ENCODE peak calls at places on chromosomes 5 and 9, in six cellular contexts. One of them, this sample, is unnamed.

GRCh38 chr5:55692106-55692417 is 20.1 kb downstream of the SLC38A9 start:
- DNase-seq in GM12864: no peak
- DNase-seq in PC-3: no peak
- DNase-seq in cardiac fibroblast: no peak
- DNase-seq in HFF-Myc: no peak
- DNase-seq in colonic mucosa: no peak
- DNase-seq in this sample: no peak

GRCh38 chr5:35185518-35185917 is 44.8 kb downstream of the PRLR start:
- DNase-seq in cardiac fibroblast: no peak
- DNase-seq in colonic mucosa: peak; percentile 57
- DNase-seq in GM12864: no peak
- DNase-seq in PC-3: no peak
- DNase-seq in HFF-Myc: no peak
- DNase-seq in this sample: no peak

GRCh38 chr9:9820411-9820810 is 792.4 kb downstream of the PTPRD start:
- DNase-seq in PC-3: no peak
- DNase-seq in cardiac fibroblast: no peak
- DNase-seq in HFF-Myc: no peak
- DNase-seq in colonic mucosa: no peak
- DNase-seq in GM12864: no peak
- DNase-seq in this sample: peak; percentile 6

GRCh38 chr9:7802666-7803065 is 3.1 kb upstream of the DMAC1 start:
- DNase-seq in cardiac fibroblast: peak; percentile 33
- DNase-seq in GM12864: no peak
- DNase-seq in HFF-Myc: no peak
- DNase-seq in PC-3: peak; percentile 23
- DNase-seq in colonic mucosa: no peak
- DNase-seq in this sample: peak; percentile 7

GRCh38 chr9:37911271-37911681 is 7.3 kb upstream of the SLC25A51 start:
- DNase-seq in cardiac fibroblast: no peak
- DNase-seq in GM12864: no peak
- DNase-seq in colonic mucosa: no peak
- DNase-seq in PC-3: no peak
- DNase-seq in HFF-Myc: no peak
- DNase-seq in this sample: peak; percentile 24

GRCh38 chr9:100427366-100428263 is 672 bp downstream of the MSANTD3 start:
- DNase-seq in colonic mucosa: peak; percentile 62
- DNase-seq in cardiac fibroblast: peak; percentile 79
- DNase-seq in PC-3: peak; percentile 53
- DNase-seq in GM12864: no peak
- DNase-seq in HFF-Myc: no peak
- DNase-seq in this sample: peak; percentile 69

GRCh38 chr5:55914971-55915370 is 63.8 kb downstream of the IL31RA start:
- DNase-seq in colonic mucosa: peak; percentile 2
- DNase-seq in GM12864: no peak
- DNase-seq in cardiac fibroblast: no peak
- DNase-seq in HFF-Myc: no peak
- DNase-seq in PC-3: no peak
- DNase-seq in this sample: no peak

GRCh38 chr5:170220196-170220595 is 12.6 kb upstream of the C5orf58 start:
- DNase-seq in GM12864: no peak
- DNase-seq in PC-3: no peak
- DNase-seq in colonic mucosa: no peak
- DNase-seq in cardiac fibroblast: no peak
- DNase-seq in HFF-Myc: no peak
- DNase-seq in this sample: no peak

GRCh38 chr9:37582548-37583157 is 6.5 kb upstream of the FBXO10 start:
- DNase-seq in GM12864: no peak
- DNase-seq in HFF-Myc: no peak
- DNase-seq in PC-3: peak; percentile 67
- DNase-seq in colonic mucosa: no peak
- DNase-seq in cardiac fibroblast: peak; percentile 85
- DNase-seq in this sample: peak; percentile 88

GRCh38 chr5:158200624-158201023 is 341.7 kb upstream of the CLINT1 start:
- DNase-seq in GM12864: no peak
- DNase-seq in cardiac fibroblast: no peak
- DNase-seq in colonic mucosa: no peak
- DNase-seq in PC-3: peak; percentile 16
- DNase-seq in HFF-Myc: no peak
- DNase-seq in this sample: no peak

GRCh38 chr5:114789773-114790402 is 379.8 kb downstream of the TRIM36 start:
- DNase-seq in GM12864: no peak
- DNase-seq in PC-3: peak; percentile 51
- DNase-seq in HFF-Myc: no peak
- DNase-seq in cardiac fibroblast: peak; percentile 44
- DNase-seq in colonic mucosa: no peak
- DNase-seq in this sample: peak; percentile 7

GRCh38 chr9:106084702-106085101 is 390.4 kb downstream of the TMEM38B start:
- DNase-seq in GM12864: no peak
- DNase-seq in colonic mucosa: no peak
- DNase-seq in PC-3: no peak
- DNase-seq in cardiac fibroblast: no peak
- DNase-seq in HFF-Myc: no peak
- DNase-seq in this sample: no peak

GRCh38 chr5:145762833-145763232 is 72.3 kb downstream of the PRELID2 start:
- DNase-seq in colonic mucosa: no peak
- DNase-seq in GM12864: no peak
- DNase-seq in HFF-Myc: no peak
- DNase-seq in cardiac fibroblast: no peak
- DNase-seq in PC-3: no peak
- DNase-seq in this sample: no peak

GRCh38 chr9:112076814-112077213 is 98.3 kb downstream of the SUSD1 start:
- DNase-seq in HFF-Myc: no peak
- DNase-seq in cardiac fibroblast: no peak
- DNase-seq in GM12864: no peak
- DNase-seq in colonic mucosa: peak; percentile 9
- DNase-seq in PC-3: no peak
- DNase-seq in this sample: no peak
- H3K4me3 ChIP-seq in HFF-Myc: no peak overlapping the region
- H3K4me3 ChIP-seq in cardiac fibroblast: no peak overlapping the region
- H3K4me3 ChIP-seq in GM12864: no peak overlapping the region
- H3K4me3 ChIP-seq in colonic mucosa: no peak overlapping the region
- H3K4me3 ChIP-seq in PC-3: no peak overlapping the region
- H3K4me3 ChIP-seq in this sample: no peak overlapping the region

GRCh38 chr9:2469681-2470141 is 151.9 kb upstream of the VLDLR start:
- DNase-seq in PC-3: peak; percentile 41
- DNase-seq in GM12864: no peak
- DNase-seq in HFF-Myc: peak; percentile 59
- DNase-seq in cardiac fibroblast: peak; percentile 32
- DNase-seq in colonic mucosa: peak; percentile 27
- DNase-seq in this sample: peak; percentile 47
- TF ChIP-seq CTCF in PC-3: peak; percentile 40
- TF ChIP-seq CTCF in GM12864: no peak
- TF ChIP-seq CTCF in HFF-Myc: no peak
- TF ChIP-seq CTCF in cardiac fibroblast: no peak
- TF ChIP-seq CTCF in colonic mucosa: no peak
- TF ChIP-seq CTCF in this sample: no peak

GRCh38 chr9:447230-448025 is 232.8 kb downstream of the DOCK8 start:
- DNase-seq in HFF-Myc: peak; percentile 10
- DNase-seq in GM12864: no peak
- DNase-seq in cardiac fibroblast: peak; percentile 43
- DNase-seq in colonic mucosa: peak; percentile 34
- DNase-seq in PC-3: peak; percentile 90
- DNase-seq in this sample: no peak
- H3K4me3 ChIP-seq in HFF-Myc: no peak overlapping the region
- H3K4me3 ChIP-seq in GM12864: no peak overlapping the region
- H3K4me3 ChIP-seq in cardiac fibroblast: no peak overlapping the region
- H3K4me3 ChIP-seq in colonic mucosa: no peak overlapping the region
- H3K4me3 ChIP-seq in PC-3: peak overlapping the region; percentile 44
- H3K4me3 ChIP-seq in this sample: no peak overlapping the region

GRCh38 chr5:135729582-135729879 is 104.9 kb upstream of the SLC25A48 start:
- DNase-seq in HFF-Myc: no peak
- DNase-seq in GM12864: no peak
- DNase-seq in PC-3: peak; percentile 6
- DNase-seq in cardiac fibroblast: no peak
- DNase-seq in colonic mucosa: no peak
- DNase-seq in this sample: no peak
- TF ChIP-seq CTCF in HFF-Myc: no peak
- TF ChIP-seq CTCF in GM12864: no peak
- TF ChIP-seq CTCF in PC-3: peak; percentile 28
- TF ChIP-seq CTCF in cardiac fibroblast: peak; percentile 5
- TF ChIP-seq CTCF in colonic mucosa: peak; percentile 34
- TF ChIP-seq CTCF in this sample: no peak

DNA sequence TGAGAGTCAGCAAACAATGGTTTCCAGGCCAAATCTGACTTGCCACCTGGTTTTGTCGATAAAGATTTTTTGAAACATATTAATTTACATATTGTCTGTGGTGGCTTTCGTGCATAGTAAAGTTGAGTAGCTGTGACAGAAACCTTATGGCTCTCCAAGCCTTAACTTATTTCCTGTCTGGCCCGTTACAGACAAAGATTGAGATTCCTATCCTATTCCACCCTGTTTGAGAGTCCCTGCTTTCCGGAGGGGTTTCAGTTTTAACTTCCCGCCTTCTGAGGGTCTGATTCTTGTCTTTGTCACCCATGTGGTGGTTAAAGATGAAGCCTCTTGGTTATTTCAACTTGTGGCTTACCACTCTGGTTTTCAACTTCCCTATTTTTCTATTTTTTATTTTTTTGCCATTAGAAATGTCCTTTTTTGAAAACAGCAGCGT is 11.4 kb downstream of the OTULIN start:
- DNase-seq in colonic mucosa: no peak
- DNase-seq in GM12864: no peak
- DNase-seq in HFF-Myc: no peak
- DNase-seq in PC-3: no peak
- DNase-seq in cardiac fibroblast: no peak
- DNase-seq in this sample: peak; percentile 15
- H3K4me3 ChIP-seq in colonic mucosa: no peak overlapping the region
- H3K4me3 ChIP-seq in GM12864: peak overlapping the region; percentile 34
- H3K4me3 ChIP-seq in HFF-Myc: no peak overlapping the region
- H3K4me3 ChIP-seq in PC-3: no peak overlapping the region
- H3K4me3 ChIP-seq in cardiac fibroblast: no peak overlapping the region
- H3K4me3 ChIP-seq in this sample: no peak overlapping the region

GRCh38 chr9:117887941-117888340 is 183.7 kb downstream of the TLR4 start:
- DNase-seq in colonic mucosa: no peak
- DNase-seq in HFF-Myc: no peak
- DNase-seq in cardiac fibroblast: no peak
- DNase-seq in PC-3: no peak
- DNase-seq in GM12864: no peak
- DNase-seq in this sample: no peak
- TF ChIP-seq CTCF in colonic mucosa: no peak
- TF ChIP-seq CTCF in HFF-Myc: no peak
- TF ChIP-seq CTCF in cardiac fibroblast: no peak
- TF ChIP-seq CTCF in PC-3: no peak
- TF ChIP-seq CTCF in GM12864: no peak
- TF ChIP-seq CTCF in this sample: no peak

GRCh38 chr9:5631021-5631420 is 2.1 kb downstream of the RIC1 start:
- DNase-seq in colonic mucosa: no peak
- DNase-seq in GM12864: no peak
- DNase-seq in HFF-Myc: no peak
- DNase-seq in PC-3: no peak
- DNase-seq in cardiac fibroblast: peak; percentile 44
- DNase-seq in this sample: peak; percentile 55
- H3K4me3 ChIP-seq in colonic mucosa: no peak overlapping the region
- H3K4me3 ChIP-seq in GM12864: peak overlapping the region; percentile 52
- H3K4me3 ChIP-seq in HFF-Myc: peak overlapping the region; percentile 76
- H3K4me3 ChIP-seq in PC-3: peak overlapping the region; percentile 76
- H3K4me3 ChIP-seq in cardiac fibroblast: no peak overlapping the region
- H3K4me3 ChIP-seq in this sample: peak overlapping the region; percentile 89

DNA sequence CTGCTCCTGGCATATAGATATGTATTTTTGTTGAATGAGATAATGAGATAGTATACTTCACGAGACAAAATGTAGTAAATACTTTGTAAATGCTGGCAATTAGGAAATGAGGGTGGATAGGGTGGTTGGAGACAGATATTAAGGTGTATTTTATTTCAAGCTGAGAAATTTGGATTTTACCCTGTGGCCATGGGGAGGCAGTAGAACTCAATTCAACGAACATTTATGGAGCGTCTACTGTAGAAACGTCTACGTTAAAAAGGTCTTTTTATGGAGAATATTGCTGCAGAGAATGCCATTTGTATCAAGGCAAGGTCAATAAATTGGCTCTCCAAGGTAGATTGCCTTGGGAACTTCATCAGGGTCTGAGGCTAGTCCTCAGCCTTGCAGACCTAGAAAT is 21.5 kb upstream of the RALGPS1 start:
- DNase-seq in PC-3: peak; percentile 13
- DNase-seq in HFF-Myc: no peak
- DNase-seq in GM12864: no peak
- DNase-seq in cardiac fibroblast: peak; percentile 17
- DNase-seq in colonic mucosa: no peak
- DNase-seq in this sample: no peak
- TF ChIP-seq CTCF in PC-3: peak; percentile 51
- TF ChIP-seq CTCF in HFF-Myc: peak; percentile 13
- TF ChIP-seq CTCF in GM12864: peak; percentile 27
- TF ChIP-seq CTCF in cardiac fibroblast: no peak
- TF ChIP-seq CTCF in colonic mucosa: peak; percentile 12
- TF ChIP-seq CTCF in this sample: peak; percentile 31

DNA sequence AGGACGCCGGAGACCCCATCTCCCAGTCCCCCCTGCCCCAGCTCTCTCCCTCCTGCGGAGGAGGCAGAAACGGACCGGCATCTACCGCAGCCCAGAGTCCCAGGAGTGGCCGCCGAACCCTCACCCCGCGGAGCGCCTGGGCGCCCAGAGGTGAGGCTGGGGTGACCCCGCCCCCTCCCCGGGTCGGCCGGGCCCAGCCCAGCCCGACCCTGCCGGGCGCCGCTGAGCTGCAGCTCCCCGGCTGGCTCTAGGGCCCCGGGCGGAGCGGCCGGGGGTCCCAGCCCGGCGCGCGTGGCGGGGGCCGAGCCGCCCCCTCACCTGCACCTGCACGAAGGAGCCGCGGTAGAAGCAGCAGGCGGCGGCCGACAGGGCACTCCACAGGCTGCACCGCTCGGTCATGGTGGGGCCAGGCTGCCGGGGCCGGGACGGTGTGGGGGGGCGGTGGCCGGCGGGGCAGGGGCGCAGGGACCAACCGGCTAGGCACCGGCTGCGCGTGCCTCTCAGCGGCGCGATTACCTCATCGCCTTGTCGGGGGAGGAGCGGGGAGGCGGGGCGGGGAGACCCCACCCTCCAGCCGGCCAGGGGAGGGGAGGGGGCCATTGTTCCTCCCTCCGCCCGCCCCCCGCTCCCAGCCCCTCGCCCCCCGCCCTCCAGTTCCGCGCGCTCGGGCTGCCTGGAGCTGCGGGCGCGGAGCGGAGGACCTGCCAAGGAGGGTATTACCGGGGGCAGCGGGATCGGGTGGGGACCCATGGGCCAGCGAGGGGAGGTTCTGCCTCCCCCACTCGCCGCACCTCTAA is 19.9 kb upstream of the TOR2A start:
- DNase-seq in HFF-Myc: no peak
- DNase-seq in colonic mucosa: no peak
- DNase-seq in cardiac fibroblast: no peak
- DNase-seq in PC-3: no peak
- DNase-seq in GM12864: no peak
- DNase-seq in this sample: no peak
- H3K4me3 ChIP-seq in HFF-Myc: no peak overlapping the region
- H3K4me3 ChIP-seq in colonic mucosa: no peak overlapping the region
- H3K4me3 ChIP-seq in cardiac fibroblast: no peak overlapping the region
- H3K4me3 ChIP-seq in PC-3: no peak overlapping the region
- H3K4me3 ChIP-seq in GM12864: no peak overlapping the region
- H3K4me3 ChIP-seq in this sample: no peak overlapping the region